ENCODE peak calls at places on chromosomes 4 and X, in five cellular contexts. One of them, this sample, is unnamed. For H3K36me3, the result is how much of the 10 kb centered on the place peaks cover.

GRCh38 chr4:70709551-70710080 is 12.1 kb upstream of the RUFY3 start:
- DNase-seq in effector memory CD4-positive, alpha-beta T cell: no peak
- DNase-seq in brain microvascular endothelial cell: no peak
- DNase-seq in IMR-90: no peak
- DNase-seq in esophagus squamous epithelium: no peak
- DNase-seq in this sample: no peak

GRCh38 chr4:100657187-100657586 is 139.4 kb upstream of the EMCN start:
- DNase-seq in brain microvascular endothelial cell: peak
- DNase-seq in IMR-90: no peak
- DNase-seq in effector memory CD4-positive, alpha-beta T cell: no peak
- DNase-seq in esophagus squamous epithelium: no peak
- DNase-seq in this sample: no peak

GRCh38 chrX:37315511-37316248 is 33.5 kb upstream of the PRRG1 start:
- DNase-seq in esophagus squamous epithelium: no peak
- DNase-seq in brain microvascular endothelial cell: no peak
- DNase-seq in effector memory CD4-positive, alpha-beta T cell: no peak
- DNase-seq in IMR-90: no peak
- DNase-seq in this sample: no peak

GRCh38 chrX:136814847-136815634 is 34.3 kb upstream of the ARHGEF6 start:
- DNase-seq in IMR-90: no peak
- DNase-seq in effector memory CD4-positive, alpha-beta T cell: no peak
- DNase-seq in esophagus squamous epithelium: no peak
- DNase-seq in brain microvascular endothelial cell: no peak
- DNase-seq in this sample: no peak

GRCh38 chr4:19051751-19052296 is 1030.3 kb upstream of the LCORL start:
- DNase-seq in IMR-90: no peak
- DNase-seq in effector memory CD4-positive, alpha-beta T cell: no peak
- DNase-seq in esophagus squamous epithelium: no peak
- DNase-seq in brain microvascular endothelial cell: no peak
- DNase-seq in this sample: no peak

GRCh38 chr4:112946127-112946526 is 103.3 kb upstream of the ANK2 start:
- DNase-seq in IMR-90: no peak
- DNase-seq in brain microvascular endothelial cell: no peak
- DNase-seq in effector memory CD4-positive, alpha-beta T cell: no peak
- DNase-seq in esophagus squamous epithelium: no peak
- DNase-seq in this sample: no peak

GRCh38 chrX:38891641-38892413 is 90.6 kb downstream of the MID1IP1 start:
- DNase-seq in IMR-90: peak
- DNase-seq in brain microvascular endothelial cell: no peak
- DNase-seq in esophagus squamous epithelium: no peak
- DNase-seq in effector memory CD4-positive, alpha-beta T cell: no peak
- DNase-seq in this sample: peak

GRCh38 chr4:53929955-53930798 is 134.2 kb downstream of the CHIC2 start:
- DNase-seq in esophagus squamous epithelium: no peak
- DNase-seq in brain microvascular endothelial cell: peak
- DNase-seq in IMR-90: peak
- DNase-seq in effector memory CD4-positive, alpha-beta T cell: no peak
- DNase-seq in this sample: peak

GRCh38 chr4:37132351-37132989 is 112.1 kb upstream of the NWD2 start:
- DNase-seq in esophagus squamous epithelium: no peak
- DNase-seq in brain microvascular endothelial cell: no peak
- DNase-seq in effector memory CD4-positive, alpha-beta T cell: no peak
- DNase-seq in IMR-90: no peak
- DNase-seq in this sample: no peak

GRCh38 chr4:8296491-8296890 is 26.9 kb downstream of the HTRA3 start:
- DNase-seq in IMR-90: no peak
- DNase-seq in brain microvascular endothelial cell: no peak
- DNase-seq in esophagus squamous epithelium: no peak
- DNase-seq in effector memory CD4-positive, alpha-beta T cell: no peak
- DNase-seq in this sample: no peak

GRCh38 chrX:132958086-132958703 is at the start of gene HS6ST2:
- DNase-seq in esophagus squamous epithelium: no peak
- DNase-seq in brain microvascular endothelial cell: no peak
- DNase-seq in effector memory CD4-positive, alpha-beta T cell: no peak
- DNase-seq in IMR-90: no peak
- DNase-seq in this sample: peak

GRCh38 chr4:78784255-78784654 is 8.1 kb downstream of the BMP2K start:
- DNase-seq in IMR-90: peak
- DNase-seq in effector memory CD4-positive, alpha-beta T cell: no peak
- DNase-seq in esophagus squamous epithelium: no peak
- DNase-seq in brain microvascular endothelial cell: peak
- DNase-seq in this sample: no peak

GRCh38 chr4:183591301-183591700 is 67.7 kb downstream of the RWDD4 start:
- DNase-seq in brain microvascular endothelial cell: no peak
- DNase-seq in effector memory CD4-positive, alpha-beta T cell: no peak
- DNase-seq in esophagus squamous epithelium: no peak
- DNase-seq in IMR-90: peak
- DNase-seq in this sample: no peak

GRCh38 chr4:126888968-126889367 is 743.8 kb upstream of the INTU start:
- DNase-seq in brain microvascular endothelial cell: no peak
- DNase-seq in IMR-90: peak
- DNase-seq in effector memory CD4-positive, alpha-beta T cell: no peak
- DNase-seq in esophagus squamous epithelium: no peak
- DNase-seq in this sample: no peak

GRCh38 chr4:87049508-87049907 is 114.7 kb downstream of the AFF1 start:
- DNase-seq in effector memory CD4-positive, alpha-beta T cell: no peak
- DNase-seq in esophagus squamous epithelium: no peak
- DNase-seq in brain microvascular endothelial cell: no peak
- DNase-seq in IMR-90: no peak
- DNase-seq in this sample: no peak

GRCh38 chrX:150361777-150362351 is 1.3 kb upstream of the MAMLD1 start:
- DNase-seq in IMR-90: peak
- DNase-seq in esophagus squamous epithelium: no peak
- DNase-seq in brain microvascular endothelial cell: no peak
- DNase-seq in effector memory CD4-positive, alpha-beta T cell: no peak
- DNase-seq in this sample: no peak

GRCh38 chr4:17816142-17816541 is 5.4 kb downstream of the NCAPG start:
- DNase-seq in effector memory CD4-positive, alpha-beta T cell: no peak
- DNase-seq in brain microvascular endothelial cell: no peak
- DNase-seq in esophagus squamous epithelium: no peak
- DNase-seq in IMR-90: no peak
- DNase-seq in this sample: no peak
- H3K36me3 ChIP-seq in effector memory CD4-positive, alpha-beta T cell: under half
- H3K36me3 ChIP-seq in brain microvascular endothelial cell: under half
- H3K36me3 ChIP-seq in esophagus squamous epithelium: under half
- H3K36me3 ChIP-seq in IMR-90: under half
- H3K36me3 ChIP-seq in this sample: under half

DNA sequence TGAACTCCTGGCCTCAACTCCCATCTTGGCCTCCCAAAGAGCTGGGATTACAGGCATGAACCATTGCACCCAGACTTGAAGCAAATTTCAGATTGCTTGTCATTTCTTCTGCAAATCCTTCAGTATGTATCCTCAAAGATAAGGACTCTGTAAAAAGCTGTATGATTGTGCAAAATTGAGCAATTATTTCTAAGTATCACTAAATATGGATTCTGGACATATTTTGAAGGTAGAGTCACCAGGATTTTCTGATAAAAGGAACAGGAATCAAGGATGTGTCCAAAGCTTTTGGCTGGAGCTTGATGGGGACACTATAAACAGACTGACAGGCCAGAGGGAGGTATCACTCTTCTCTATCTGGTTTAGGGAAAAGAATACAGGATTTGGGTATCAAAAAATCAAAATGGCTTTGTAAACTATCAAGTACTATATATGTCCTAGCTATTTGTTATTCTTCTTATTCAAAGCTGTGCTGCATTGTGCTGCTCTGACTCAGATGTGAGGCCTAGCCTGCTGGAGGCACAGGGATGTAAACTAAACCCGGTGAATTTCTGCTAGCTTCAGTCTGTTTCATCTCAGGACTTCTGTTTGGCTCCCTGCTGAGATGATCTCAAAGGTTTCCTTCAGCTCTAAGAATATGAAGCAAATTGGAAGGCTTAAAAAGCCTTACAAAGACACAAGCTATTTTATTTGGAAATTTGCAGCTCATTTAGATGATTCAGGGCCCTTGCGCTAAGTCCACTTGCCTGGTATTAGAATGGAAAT is 8.3 kb downstream of the RPS4X start:
- DNase-seq in esophagus squamous epithelium: no peak
- DNase-seq in effector memory CD4-positive, alpha-beta T cell: no peak
- DNase-seq in brain microvascular endothelial cell: peak
- DNase-seq in IMR-90: peak
- DNase-seq in this sample: no peak
- H3K36me3 ChIP-seq in esophagus squamous epithelium: under half
- H3K36me3 ChIP-seq in effector memory CD4-positive, alpha-beta T cell: half or more
- H3K36me3 ChIP-seq in brain microvascular endothelial cell: half or more
- H3K36me3 ChIP-seq in IMR-90: under half
- H3K36me3 ChIP-seq in this sample: half or more

DNA sequence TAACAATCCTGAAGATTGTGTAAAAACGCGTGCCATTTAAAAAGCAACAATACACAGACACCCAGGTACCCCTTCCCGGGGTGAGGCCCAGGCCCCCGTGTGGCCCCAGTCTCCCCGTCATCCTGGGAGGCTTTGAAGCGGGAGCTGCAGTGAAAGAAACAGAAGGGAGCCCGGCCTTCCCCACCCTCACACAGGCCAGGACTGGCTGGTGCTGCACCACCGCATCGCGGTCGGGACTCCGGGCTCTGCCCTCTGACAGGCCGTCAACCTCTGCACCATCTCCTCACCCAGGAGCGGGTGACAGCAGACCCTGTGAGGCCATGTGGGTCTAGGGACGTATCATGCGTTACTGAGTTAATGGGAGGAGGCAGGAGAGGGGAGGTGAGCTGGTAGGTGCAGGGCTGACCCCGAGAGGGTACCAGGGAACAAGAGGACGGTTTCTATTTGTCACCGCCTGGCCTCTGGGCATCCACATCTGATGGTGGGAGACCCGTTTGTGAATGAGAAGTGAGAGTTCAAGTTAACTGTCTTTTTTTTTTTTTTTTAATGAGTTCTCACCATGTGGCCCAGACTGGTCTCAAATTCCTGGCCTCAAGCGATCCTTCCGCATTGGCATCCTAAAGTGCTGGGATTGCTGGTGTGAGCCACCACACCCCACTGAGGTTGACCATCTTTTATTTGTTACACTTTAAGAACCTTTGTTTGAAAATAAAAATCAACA is 27.3 kb downstream of the PIGG start:
- DNase-seq in esophagus squamous epithelium: no peak
- DNase-seq in brain microvascular endothelial cell: no peak
- DNase-seq in IMR-90: no peak
- DNase-seq in effector memory CD4-positive, alpha-beta T cell: no peak
- DNase-seq in this sample: no peak
- H3K36me3 ChIP-seq in esophagus squamous epithelium: under half
- H3K36me3 ChIP-seq in brain microvascular endothelial cell: under half
- H3K36me3 ChIP-seq in IMR-90: half or more
- H3K36me3 ChIP-seq in effector memory CD4-positive, alpha-beta T cell: half or more
- H3K36me3 ChIP-seq in this sample: under half

GRCh38 chr4:120066525-120067333 is at the start of gene MAD2L1:
- DNase-seq in effector memory CD4-positive, alpha-beta T cell: peak
- DNase-seq in brain microvascular endothelial cell: peak
- DNase-seq in esophagus squamous epithelium: peak
- DNase-seq in IMR-90: peak
- DNase-seq in this sample: peak

GRCh38 chr4:120070191-120070590 is 3.5 kb upstream of the MAD2L1 start:
- DNase-seq in brain microvascular endothelial cell: no peak
- DNase-seq in esophagus squamous epithelium: no peak
- DNase-seq in effector memory CD4-positive, alpha-beta T cell: no peak
- DNase-seq in IMR-90: peak
- DNase-seq in this sample: no peak

GRCh38 chr4:120062663-120063195 is 3.9 kb downstream of the MAD2L1 start:
- DNase-seq in IMR-90: peak
- DNase-seq in esophagus squamous epithelium: no peak
- DNase-seq in brain microvascular endothelial cell: no peak
- DNase-seq in effector memory CD4-positive, alpha-beta T cell: no peak
- DNase-seq in this sample: no peak

GRCh38 chr4:120066182-120066524 is 495 bp downstream of the MAD2L1 start:
- DNase-seq in effector memory CD4-positive, alpha-beta T cell: no peak
- DNase-seq in brain microvascular endothelial cell: no peak
- DNase-seq in esophagus squamous epithelium: no peak
- DNase-seq in IMR-90: no peak
- DNase-seq in this sample: peak

GRCh38 chr4:120064887-120065286 is 1.8 kb downstream of the MAD2L1 start:
- DNase-seq in brain microvascular endothelial cell: no peak
- DNase-seq in esophagus squamous epithelium: no peak
- DNase-seq in effector memory CD4-positive, alpha-beta T cell: no peak
- DNase-seq in IMR-90: no peak
- DNase-seq in this sample: no peak
- H3K36me3 ChIP-seq in brain microvascular endothelial cell: under half
- H3K36me3 ChIP-seq in esophagus squamous epithelium: under half
- H3K36me3 ChIP-seq in effector memory CD4-positive, alpha-beta T cell: under half
- H3K36me3 ChIP-seq in IMR-90: under half
- H3K36me3 ChIP-seq in this sample: half or more

GRCh38 chr4:148076964-148077363 is 345.1 kb downstream of the ARHGAP10 start:
- DNase-seq in IMR-90: peak
- DNase-seq in esophagus squamous epithelium: no peak
- DNase-seq in brain microvascular endothelial cell: peak
- DNase-seq in effector memory CD4-positive, alpha-beta T cell: no peak
- DNase-seq in this sample: peak
- H3K36me3 ChIP-seq in IMR-90: half or more
- H3K36me3 ChIP-seq in esophagus squamous epithelium: under half
- H3K36me3 ChIP-seq in brain microvascular endothelial cell: under half
- H3K36me3 ChIP-seq in effector memory CD4-positive, alpha-beta T cell: under half
- H3K36me3 ChIP-seq in this sample: under half

GRCh38 chr4:1971456-1972200 is 37.1 kb downstream of the NELFA start:
- DNase-seq in brain microvascular endothelial cell: no peak
- DNase-seq in effector memory CD4-positive, alpha-beta T cell: no peak
- DNase-seq in esophagus squamous epithelium: no peak
- DNase-seq in IMR-90: no peak
- DNase-seq in this sample: no peak

GRCh38 chr4:1968667-1969295 is 40.0 kb downstream of the NELFA start:
- DNase-seq in effector memory CD4-positive, alpha-beta T cell: no peak
- DNase-seq in brain microvascular endothelial cell: no peak
- DNase-seq in IMR-90: no peak
- DNase-seq in esophagus squamous epithelium: no peak
- DNase-seq in this sample: no peak

GRCh38 chr4:1972414-1972813 is 36.4 kb downstream of the NELFA start:
- DNase-seq in IMR-90: no peak
- DNase-seq in esophagus squamous epithelium: no peak
- DNase-seq in brain microvascular endothelial cell: no peak
- DNase-seq in effector memory CD4-positive, alpha-beta T cell: no peak
- DNase-seq in this sample: no peak

GRCh38 chr4:1969928-1970723 is 38.6 kb downstream of the NELFA start:
- DNase-seq in esophagus squamous epithelium: no peak
- DNase-seq in effector memory CD4-positive, alpha-beta T cell: no peak
- DNase-seq in IMR-90: no peak
- DNase-seq in brain microvascular endothelial cell: no peak
- DNase-seq in this sample: no peak

GRCh38 chr4:1970926-1971325 is 37.8 kb downstream of the NELFA start:
- DNase-seq in IMR-90: no peak
- DNase-seq in esophagus squamous epithelium: no peak
- DNase-seq in brain microvascular endothelial cell: no peak
- DNase-seq in effector memory CD4-positive, alpha-beta T cell: no peak
- DNase-seq in this sample: no peak
- H3K36me3 ChIP-seq in IMR-90: under half
- H3K36me3 ChIP-seq in esophagus squamous epithelium: under half
- H3K36me3 ChIP-seq in brain microvascular endothelial cell: under half
- H3K36me3 ChIP-seq in effector memory CD4-positive, alpha-beta T cell: under half
- H3K36me3 ChIP-seq in this sample: under half

GRCh38 chrX:96719161-96719875 is 34.7 kb downstream of the DIAPH2 start:
- DNase-seq in brain microvascular endothelial cell: no peak
- DNase-seq in esophagus squamous epithelium: no peak
- DNase-seq in effector memory CD4-positive, alpha-beta T cell: no peak
- DNase-seq in IMR-90: no peak
- DNase-seq in this sample: no peak
- H3K36me3 ChIP-seq in brain microvascular endothelial cell: under half
- H3K36me3 ChIP-seq in esophagus squamous epithelium: under half
- H3K36me3 ChIP-seq in effector memory CD4-positive, alpha-beta T cell: under half
- H3K36me3 ChIP-seq in IMR-90: under half
- H3K36me3 ChIP-seq in this sample: under half

GRCh38 chr4:145083891-145084640 is 13.9 kb downstream of the ANAPC10 start:
- DNase-seq in brain microvascular endothelial cell: peak
- DNase-seq in effector memory CD4-positive, alpha-beta T cell: no peak
- DNase-seq in IMR-90: peak
- DNase-seq in esophagus squamous epithelium: no peak
- DNase-seq in this sample: no peak
- H3K36me3 ChIP-seq in brain microvascular endothelial cell: under half
- H3K36me3 ChIP-seq in effector memory CD4-positive, alpha-beta T cell: under half
- H3K36me3 ChIP-seq in IMR-90: under half
- H3K36me3 ChIP-seq in esophagus squamous epithelium: under half
- H3K36me3 ChIP-seq in this sample: under half